ENCODE peak calls at places on chromosome 21, in six cellular contexts. W is stimulated activated CD8-positive, alpha-beta memory T cell treated with anti-CD3 and anti-CD28 coated beads, Interleukin-7, amount 100 ng/mL, for 1 hour; K is iris pigment epithelial cell; G is stimulated activated CD4-positive, alpha-beta T cell treated with anti-CD3 and anti-CD28 coated beads, Interleukin-4, amount 100 ng/mL, for 4 hours; Q is tibial nerve; N is Calu3. V is an unnamed sample.
A peak's percentile ranks its signal among the peaks of the same experiment; 100 is the strongest.

GRCh38 chr21:46597896-46598343 is 7.0 kb downstream of the S100B start:
- DNase-seq in K (no peak), Q (no peak), G (no peak), W (no peak), N (no peak), V (no peak)

GRCh38 chr21:37835512-37835911 is 80.7 kb downstream of the KCNJ6 start:
- DNase-seq in G (no peak), K (no peak), Q (no peak), W (no peak), N (no peak), V (no peak)

GRCh38 chr21:41211041-41211426 is 43.1 kb downstream of the BACE2 start:
- DNase-seq in N (no peak), W (no peak), Q (no peak), G (no peak), K (no peak), V (no peak)

GRCh38 chr21:36263797-36264196 is 56.2 kb upstream of the MORC3 start:
- DNase-seq in G (no peak), W (no peak), K (no peak), Q (no peak), N (no peak), V (no peak)

GRCh38 chr21:39658066-39658465 is 45.3 kb downstream of the B3GALT5 start:
- DNase-seq in G (no peak), K (no peak), W (no peak), Q (no peak), N (no peak), V (no peak)

GRCh38 chr21:35139382-35139715 is 90.2 kb upstream of the RUNX1 start:
- DNase-seq in K (peak; percentile 44), Q (no peak), W (no peak), G (peak; percentile 32), N (no peak), V (no peak)

GRCh38 chr21:31348188-31348587 is 4.1 kb upstream of the TIAM1 start:
- DNase-seq in W (no peak), N (no peak), K (no peak), G (no peak), Q (no peak), V (no peak)

GRCh38 chr21:40685121-40685630 is 161.8 kb downstream of the DSCAM start:
- DNase-seq in N (no peak), Q (no peak), W (no peak), K (no peak), G (no peak), V (no peak)

GRCh38 chr21:36321325-36322082 is 1.5 kb downstream of the MORC3 start:
- DNase-seq in N (no peak), Q (no peak), K (peak; percentile 43), G (no peak), W (no peak), V (peak; percentile 19)

V was measured in kidney glomerular epithelial cell.